ENCODE peak calls at places on chromosomes 3 and 15, in seven cellular contexts. One of them, this sample, is unnamed.

GRCh38 chr3:36362216-36362615 is 18.1 kb upstream of the STAC start:
- DNase-seq in tibial nerve: no peak
- DNase-seq in right atrium auricular region: no peak
- DNase-seq in K562: no peak
- DNase-seq in neural progenitor cell: no peak
- DNase-seq in testis: no peak
- DNase-seq in upper lobe of right lung: no peak
- DNase-seq in this sample: no peak

GRCh38 chr15:71581406-71581930 is 228.9 kb upstream of the NR2E3 start:
- DNase-seq in testis: no peak
- DNase-seq in right atrium auricular region: no peak
- DNase-seq in tibial nerve: no peak
- DNase-seq in K562: no peak
- DNase-seq in neural progenitor cell: no peak
- DNase-seq in upper lobe of right lung: no peak
- DNase-seq in this sample: no peak

GRCh38 chr15:51186846-51187340 is 92.2 kb upstream of the TNFAIP8L3 start:
- DNase-seq in right atrium auricular region: no peak
- DNase-seq in K562: no peak
- DNase-seq in testis: no peak
- DNase-seq in upper lobe of right lung: no peak
- DNase-seq in neural progenitor cell: no peak
- DNase-seq in tibial nerve: no peak
- DNase-seq in this sample: no peak

GRCh38 chr15:90059208-90059985 is 42.9 kb downstream of the IDH2 start:
- DNase-seq in neural progenitor cell: no peak
- DNase-seq in right atrium auricular region: no peak
- DNase-seq in K562: peak; percentile 48
- DNase-seq in tibial nerve: peak; percentile 39
- DNase-seq in testis: peak; percentile 44
- DNase-seq in upper lobe of right lung: peak; percentile 95
- DNase-seq in this sample: no peak

GRCh38 chr15:45670061-45670460 is 35.2 kb downstream of the SQOR start:
- DNase-seq in testis: no peak
- DNase-seq in neural progenitor cell: no peak
- DNase-seq in upper lobe of right lung: no peak
- DNase-seq in K562: no peak
- DNase-seq in tibial nerve: no peak
- DNase-seq in right atrium auricular region: no peak
- DNase-seq in this sample: no peak

GRCh38 chr3:138118863-138119766 is 3.7 kb upstream of the DZIP1L start:
- DNase-seq in K562: peak; percentile 48
- DNase-seq in tibial nerve: peak; percentile 90
- DNase-seq in neural progenitor cell: peak; percentile 77
- DNase-seq in right atrium auricular region: peak; percentile 84
- DNase-seq in upper lobe of right lung: peak; percentile 77
- DNase-seq in testis: peak; percentile 85
- DNase-seq in this sample: peak; percentile 88

GRCh38 chr3:159007331-159007730 is 205.5 kb downstream of the MFSD1 start:
- DNase-seq in neural progenitor cell: no peak
- DNase-seq in testis: no peak
- DNase-seq in right atrium auricular region: no peak
- DNase-seq in K562: no peak
- DNase-seq in upper lobe of right lung: no peak
- DNase-seq in tibial nerve: no peak
- DNase-seq in this sample: no peak

GRCh38 chr3:16548721-16549120 is 35.2 kb upstream of the RFTN1 start:
- DNase-seq in testis: no peak
- DNase-seq in tibial nerve: no peak
- DNase-seq in K562: no peak
- DNase-seq in upper lobe of right lung: no peak
- DNase-seq in right atrium auricular region: no peak
- DNase-seq in neural progenitor cell: no peak
- DNase-seq in this sample: no peak

GRCh38 chr15:92636401-92636949 is 19.1 kb downstream of the FAM174B start:
- DNase-seq in testis: no peak
- DNase-seq in K562: no peak
- DNase-seq in upper lobe of right lung: no peak
- DNase-seq in tibial nerve: no peak
- DNase-seq in right atrium auricular region: no peak
- DNase-seq in neural progenitor cell: no peak
- DNase-seq in this sample: peak; percentile 5

GRCh38 chr3:171225698-171226097 is 199.2 kb upstream of the SLC2A2 start:
- DNase-seq in testis: no peak
- DNase-seq in K562: no peak
- DNase-seq in tibial nerve: no peak
- DNase-seq in right atrium auricular region: no peak
- DNase-seq in neural progenitor cell: no peak
- DNase-seq in upper lobe of right lung: no peak
- DNase-seq in this sample: no peak

GRCh38 chr15:31328425-31328998 is 1.9 kb downstream of the KLF13 start:
- DNase-seq in upper lobe of right lung: no peak
- DNase-seq in tibial nerve: no peak
- DNase-seq in right atrium auricular region: no peak
- DNase-seq in neural progenitor cell: no peak
- DNase-seq in testis: peak; percentile 71
- DNase-seq in K562: peak; percentile 54
- DNase-seq in this sample: no peak

GRCh38 chr3:37546876-37547275 is 314.8 kb upstream of the CTDSPL start:
- DNase-seq in upper lobe of right lung: no peak
- DNase-seq in neural progenitor cell: peak; percentile 58
- DNase-seq in testis: no peak
- DNase-seq in right atrium auricular region: peak; percentile 68
- DNase-seq in tibial nerve: peak; percentile 16
- DNase-seq in K562: peak; percentile 45
- DNase-seq in this sample: peak; percentile 15

GRCh38 chr3:50010959-50011358 is 71.0 kb downstream of the RBM6 start:
- DNase-seq in right atrium auricular region: no peak
- DNase-seq in tibial nerve: no peak
- DNase-seq in testis: no peak
- DNase-seq in upper lobe of right lung: no peak
- DNase-seq in neural progenitor cell: no peak
- DNase-seq in K562: no peak
- DNase-seq in this sample: no peak

GRCh38 chr3:157156844-157157635 is 2.9 kb downstream of the CCNL1 start:
- DNase-seq in K562: no peak
- DNase-seq in neural progenitor cell: peak; percentile 66
- DNase-seq in upper lobe of right lung: no peak
- DNase-seq in tibial nerve: no peak
- DNase-seq in testis: no peak
- DNase-seq in right atrium auricular region: no peak
- DNase-seq in this sample: no peak

GRCh38 chr15:92821491-92822116 is 78.5 kb upstream of the CHD2 start:
- DNase-seq in testis: no peak
- DNase-seq in upper lobe of right lung: no peak
- DNase-seq in neural progenitor cell: no peak
- DNase-seq in tibial nerve: no peak
- DNase-seq in K562: no peak
- DNase-seq in right atrium auricular region: no peak
- DNase-seq in this sample: no peak

GRCh38 chr3:128971421-128971820 is 22.5 kb downstream of the CFAP92 start:
- DNase-seq in right atrium auricular region: peak; percentile 72
- DNase-seq in neural progenitor cell: no peak
- DNase-seq in upper lobe of right lung: no peak
- DNase-seq in K562: no peak
- DNase-seq in tibial nerve: no peak
- DNase-seq in testis: peak; percentile 28
- DNase-seq in this sample: no peak

GRCh38 chr15:68271854-68272471 is 5.6 kb upstream of the FEM1B start:
- DNase-seq in upper lobe of right lung: no peak
- DNase-seq in tibial nerve: no peak
- DNase-seq in K562: no peak
- DNase-seq in right atrium auricular region: no peak
- DNase-seq in testis: no peak
- DNase-seq in neural progenitor cell: peak; percentile 31
- DNase-seq in this sample: peak; percentile 27

GRCh38 chr15:99324082-99324620 is 72.9 kb downstream of the LRRC28 start:
- DNase-seq in testis: no peak
- DNase-seq in upper lobe of right lung: no peak
- DNase-seq in K562: no peak
- DNase-seq in tibial nerve: no peak
- DNase-seq in right atrium auricular region: no peak
- DNase-seq in neural progenitor cell: no peak
- DNase-seq in this sample: no peak

GRCh38 chr3:36843065-36844051 is 79.0 kb upstream of the DCLK3 start:
- DNase-seq in tibial nerve: no peak
- DNase-seq in right atrium auricular region: no peak
- DNase-seq in neural progenitor cell: peak; percentile 65
- DNase-seq in K562: peak; percentile 63
- DNase-seq in testis: peak; percentile 20
- DNase-seq in upper lobe of right lung: no peak
- DNase-seq in this sample: peak; percentile 77

GRCh38 chr15:39376371-39376909 is 204.4 kb upstream of the THBS1 start:
- DNase-seq in right atrium auricular region: no peak
- DNase-seq in K562: no peak
- DNase-seq in neural progenitor cell: no peak
- DNase-seq in tibial nerve: no peak
- DNase-seq in testis: no peak
- DNase-seq in upper lobe of right lung: no peak
- DNase-seq in this sample: no peak

GRCh38 chr3:33388374-33389100 is 51.7 kb downstream of the UBP1 start:
- DNase-seq in right atrium auricular region: no peak
- DNase-seq in testis: no peak
- DNase-seq in upper lobe of right lung: no peak
- DNase-seq in K562: no peak
- DNase-seq in neural progenitor cell: no peak
- DNase-seq in tibial nerve: no peak
- DNase-seq in this sample: no peak

GRCh38 chr3:84082726-84083125 is 876.1 kb upstream of the CADM2 start:
- DNase-seq in tibial nerve: no peak
- DNase-seq in right atrium auricular region: no peak
- DNase-seq in neural progenitor cell: no peak
- DNase-seq in upper lobe of right lung: no peak
- DNase-seq in testis: no peak
- DNase-seq in K562: no peak
- DNase-seq in this sample: no peak

GRCh38 chr15:52491460-52491859 is 37.2 kb downstream of the MYO5A start:
- DNase-seq in tibial nerve: no peak
- DNase-seq in right atrium auricular region: no peak
- DNase-seq in K562: no peak
- DNase-seq in neural progenitor cell: no peak
- DNase-seq in testis: no peak
- DNase-seq in upper lobe of right lung: no peak
- DNase-seq in this sample: no peak

DNA sequence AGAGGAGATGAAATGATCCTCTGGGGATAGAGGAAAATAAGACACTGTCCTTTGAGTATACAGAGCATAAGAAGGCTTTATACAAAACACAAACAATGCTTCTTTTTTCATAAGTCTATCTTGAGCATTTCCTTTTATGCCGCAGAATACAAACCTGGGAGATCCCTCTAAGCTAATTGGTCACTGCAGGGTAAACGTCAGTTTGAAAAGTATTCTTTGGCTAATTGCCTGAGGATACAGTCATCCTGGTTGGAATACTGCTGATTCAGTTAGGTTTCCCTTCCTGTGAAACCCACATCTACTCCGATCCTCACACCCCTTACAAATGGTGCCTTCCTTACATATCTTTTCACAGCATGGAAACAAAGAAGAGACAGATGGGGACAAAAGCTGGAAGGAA is 10.6 kb downstream of the WNT5A start:
- DNase-seq in right atrium auricular region: no peak
- DNase-seq in upper lobe of right lung: no peak
- DNase-seq in tibial nerve: no peak
- DNase-seq in testis: no peak
- DNase-seq in K562: no peak
- DNase-seq in neural progenitor cell: no peak
- DNase-seq in this sample: no peak
- H3K4me3 ChIP-seq in right atrium auricular region: no peak overlapping the region
- H3K4me3 ChIP-seq in upper lobe of right lung: no peak overlapping the region
- H3K4me3 ChIP-seq in tibial nerve: no peak overlapping the region
- H3K4me3 ChIP-seq in testis: no peak overlapping the region
- H3K4me3 ChIP-seq in K562: no peak overlapping the region
- H3K4me3 ChIP-seq in neural progenitor cell: no peak overlapping the region
- H3K4me3 ChIP-seq in this sample: no peak overlapping the region

GRCh38 chr3:132721479-132722164 is 587 bp downstream of the NPHP3 start:
- DNase-seq in neural progenitor cell: peak; percentile 88
- DNase-seq in testis: peak; percentile 63
- DNase-seq in right atrium auricular region: peak; percentile 84
- DNase-seq in K562: peak; percentile 23
- DNase-seq in upper lobe of right lung: peak; percentile 88
- DNase-seq in tibial nerve: peak; percentile 37
- DNase-seq in this sample: peak; percentile 77
- TF ChIP-seq CTCF in neural progenitor cell: peak; percentile 45
- TF ChIP-seq CTCF in testis: peak; percentile 30
- TF ChIP-seq CTCF in right atrium auricular region: no peak
- TF ChIP-seq CTCF in K562: no peak
- TF ChIP-seq CTCF in upper lobe of right lung: peak; percentile 38
- TF ChIP-seq CTCF in tibial nerve: peak; percentile 14
- TF ChIP-seq CTCF in this sample: peak; percentile 8

GRCh38 chr3:14439501-14440167 is 37.2 kb downstream of the SLC6A6 start:
- DNase-seq in K562: peak; percentile 85
- DNase-seq in testis: peak; percentile 78
- DNase-seq in neural progenitor cell: no peak
- DNase-seq in right atrium auricular region: peak; percentile 80
- DNase-seq in tibial nerve: peak; percentile 61
- DNase-seq in upper lobe of right lung: peak; percentile 88
- DNase-seq in this sample: no peak
- H3K36me3 ChIP-seq in K562: peaks cover 87% of the 10 kb centered on the region
- H3K36me3 ChIP-seq in testis: no peaks in the 10 kb centered on the region
- H3K36me3 ChIP-seq in neural progenitor cell: no peaks in the 10 kb centered on the region
- H3K36me3 ChIP-seq in right atrium auricular region: peaks cover 5% of the 10 kb centered on the region
- H3K36me3 ChIP-seq in tibial nerve: no peaks in the 10 kb centered on the region
- H3K36me3 ChIP-seq in upper lobe of right lung: no peaks in the 10 kb centered on the region
- H3K36me3 ChIP-seq in this sample: peaks cover 3% of the 10 kb centered on the region

GRCh38 chr3:154615451-154615850 is 185.5 kb upstream of the GPR149 start:
- DNase-seq in K562: no peak
- DNase-seq in tibial nerve: no peak
- DNase-seq in neural progenitor cell: no peak
- DNase-seq in upper lobe of right lung: no peak
- DNase-seq in testis: no peak
- DNase-seq in right atrium auricular region: no peak
- DNase-seq in this sample: no peak

GRCh38 chr3:154614078-154614477 is 184.1 kb upstream of the GPR149 start:
- DNase-seq in tibial nerve: no peak
- DNase-seq in testis: no peak
- DNase-seq in upper lobe of right lung: no peak
- DNase-seq in K562: no peak
- DNase-seq in neural progenitor cell: no peak
- DNase-seq in right atrium auricular region: no peak
- DNase-seq in this sample: no peak

DNA sequence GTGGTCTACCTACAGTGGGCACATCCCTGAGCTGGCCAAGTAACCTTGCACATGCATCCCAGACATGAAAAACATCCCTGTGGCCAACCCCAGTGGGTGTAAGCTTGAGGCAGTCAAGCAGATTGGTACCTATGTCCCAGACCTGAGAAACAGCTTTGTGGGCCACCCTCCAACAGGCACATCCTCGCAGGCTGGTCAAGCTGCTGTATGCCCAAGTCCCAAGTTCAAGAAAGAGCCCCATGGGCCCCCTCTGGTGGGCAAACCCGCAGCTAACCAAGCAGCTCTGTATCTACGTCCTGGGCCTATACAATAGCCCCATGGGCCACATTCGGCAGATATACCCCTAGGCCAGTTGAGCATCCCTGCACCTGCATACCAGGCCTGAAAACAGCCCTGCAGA is 186.3 kb upstream of the GPR149 start:
- DNase-seq in testis: no peak
- DNase-seq in neural progenitor cell: no peak
- DNase-seq in upper lobe of right lung: no peak
- DNase-seq in tibial nerve: no peak
- DNase-seq in right atrium auricular region: no peak
- DNase-seq in K562: no peak
- DNase-seq in this sample: peak; percentile 30
- H3K4me3 ChIP-seq in testis: no peak overlapping the region
- H3K4me3 ChIP-seq in neural progenitor cell: no peak overlapping the region
- H3K4me3 ChIP-seq in upper lobe of right lung: no peak overlapping the region
- H3K4me3 ChIP-seq in tibial nerve: no peak overlapping the region
- H3K4me3 ChIP-seq in right atrium auricular region: no peak overlapping the region
- H3K4me3 ChIP-seq in K562: no peak overlapping the region
- H3K4me3 ChIP-seq in this sample: no peak overlapping the region

This sample was measured in WERI-Rb-1.